ENCODE peak calls at places on chromosomes 12 and 14, in four cellular contexts. One of them, this sample, is unnamed.

GRCh38 chr14:101151930-101152310 is 248.4 kb upstream of the RTL1 start:
- DNase-seq in Peyer's patch: no peak
- DNase-seq in pancreas: no peak
- DNase-seq in astrocyte of the cerebellum: no peak
- DNase-seq in this sample: no peak

GRCh38 chr14:72503696-72504368 is 390.1 kb downstream of the DPF3 start:
- DNase-seq in Peyer's patch: no peak
- DNase-seq in astrocyte of the cerebellum: no peak
- DNase-seq in pancreas: no peak
- DNase-seq in this sample: no peak

GRCh38 chr14:64942531-64943111 is at the start of gene GPX2:
- DNase-seq in Peyer's patch: peak
- DNase-seq in astrocyte of the cerebellum: no peak
- DNase-seq in pancreas: peak
- DNase-seq in this sample: no peak

GRCh38 chr14:57247283-57247682 is 21.4 kb downstream of the EXOC5 start:
- DNase-seq in pancreas: no peak
- DNase-seq in Peyer's patch: no peak
- DNase-seq in astrocyte of the cerebellum: no peak
- DNase-seq in this sample: no peak

GRCh38 chr12:96810477-96810876 is 96.6 kb upstream of the NEDD1 start:
- DNase-seq in Peyer's patch: no peak
- DNase-seq in astrocyte of the cerebellum: no peak
- DNase-seq in pancreas: no peak
- DNase-seq in this sample: no peak

GRCh38 chr12:27899151-27899661 is 73.3 kb downstream of the PTHLH start:
- DNase-seq in astrocyte of the cerebellum: peak
- DNase-seq in pancreas: no peak
- DNase-seq in Peyer's patch: no peak
- DNase-seq in this sample: no peak

GRCh38 chr14:68571073-68571703 is 221.7 kb downstream of the ZFP36L1 start:
- DNase-seq in pancreas: no peak
- DNase-seq in Peyer's patch: no peak
- DNase-seq in astrocyte of the cerebellum: no peak
- DNase-seq in this sample: no peak

GRCh38 chr12:101459642-101460346 is 15.3 kb upstream of the SPIC start:
- DNase-seq in pancreas: no peak
- DNase-seq in astrocyte of the cerebellum: no peak
- DNase-seq in Peyer's patch: peak
- DNase-seq in this sample: no peak

GRCh38 chr14:104194716-104195115 is 56.3 kb downstream of the KIF26A start:
- DNase-seq in astrocyte of the cerebellum: no peak
- DNase-seq in Peyer's patch: no peak
- DNase-seq in pancreas: no peak
- DNase-seq in this sample: no peak

GRCh38 chr12:124370851-124371250 is 76.0 kb downstream of the RFLNA start:
- DNase-seq in astrocyte of the cerebellum: no peak
- DNase-seq in Peyer's patch: no peak
- DNase-seq in pancreas: no peak
- DNase-seq in this sample: no peak

GRCh38 chr12:124369901-124370378 is 75.0 kb downstream of the RFLNA start:
- DNase-seq in pancreas: no peak
- DNase-seq in astrocyte of the cerebellum: no peak
- DNase-seq in Peyer's patch: no peak
- DNase-seq in this sample: no peak

GRCh38 chr12:124370384-124370783 is 75.5 kb downstream of the RFLNA start:
- DNase-seq in pancreas: no peak
- DNase-seq in astrocyte of the cerebellum: no peak
- DNase-seq in Peyer's patch: no peak
- DNase-seq in this sample: no peak

GRCh38 chr12:124368421-124369032 is 73.6 kb downstream of the RFLNA start:
- DNase-seq in Peyer's patch: no peak
- DNase-seq in astrocyte of the cerebellum: no peak
- DNase-seq in pancreas: no peak
- DNase-seq in this sample: no peak

GRCh38 chr12:124369055-124369900 is 74.4 kb downstream of the RFLNA start:
- DNase-seq in pancreas: peak
- DNase-seq in astrocyte of the cerebellum: peak
- DNase-seq in Peyer's patch: peak
- DNase-seq in this sample: no peak
- TF ChIP-seq CTCF in pancreas: peak
- TF ChIP-seq CTCF in astrocyte of the cerebellum: peak
- TF ChIP-seq CTCF in Peyer's patch: no peak
- TF ChIP-seq CTCF in this sample: no peak

GRCh38 chr12:26017484-26018211 is 59.2 kb downstream of the RASSF8 start:
- DNase-seq in astrocyte of the cerebellum: no peak
- DNase-seq in Peyer's patch: no peak
- DNase-seq in pancreas: peak
- DNase-seq in this sample: peak
- TF ChIP-seq CTCF in astrocyte of the cerebellum: peak
- TF ChIP-seq CTCF in Peyer's patch: no peak
- TF ChIP-seq CTCF in pancreas: peak
- TF ChIP-seq CTCF in this sample: peak

GRCh38 chr14:99479903-99480855 is 480 bp downstream of the SETD3 start:
- DNase-seq in Peyer's patch: peak
- DNase-seq in astrocyte of the cerebellum: peak
- DNase-seq in pancreas: peak
- DNase-seq in this sample: peak
- TF ChIP-seq CTCF in Peyer's patch: no peak
- TF ChIP-seq CTCF in astrocyte of the cerebellum: no peak
- TF ChIP-seq CTCF in pancreas: no peak
- TF ChIP-seq CTCF in this sample: no peak

GRCh38 chr14:59020382-59020781 is 168.1 kb upstream of the DAAM1 start:
- DNase-seq in pancreas: no peak
- DNase-seq in Peyer's patch: no peak
- DNase-seq in astrocyte of the cerebellum: peak
- DNase-seq in this sample: no peak
- TF ChIP-seq CTCF in pancreas: no peak
- TF ChIP-seq CTCF in Peyer's patch: no peak
- TF ChIP-seq CTCF in astrocyte of the cerebellum: peak
- TF ChIP-seq CTCF in this sample: peak

GRCh38 chr14:87014854-87015253 is 978.1 kb downstream of the GALC start:
- DNase-seq in pancreas: no peak
- DNase-seq in astrocyte of the cerebellum: no peak
- DNase-seq in Peyer's patch: no peak
- DNase-seq in this sample: no peak
- TF ChIP-seq CTCF in pancreas: no peak
- TF ChIP-seq CTCF in astrocyte of the cerebellum: no peak
- TF ChIP-seq CTCF in Peyer's patch: no peak
- TF ChIP-seq CTCF in this sample: no peak

GRCh38 chr14:78018283-78018682 is 151.9 kb upstream of the NRXN3 start:
- DNase-seq in astrocyte of the cerebellum: no peak
- DNase-seq in Peyer's patch: no peak
- DNase-seq in pancreas: no peak
- DNase-seq in this sample: no peak

GRCh38 chr14:78016532-78016931 is 153.6 kb upstream of the NRXN3 start:
- DNase-seq in astrocyte of the cerebellum: no peak
- DNase-seq in pancreas: no peak
- DNase-seq in Peyer's patch: no peak
- DNase-seq in this sample: no peak

GRCh38 chr14:78023112-78023511 is 147.1 kb upstream of the NRXN3 start:
- DNase-seq in pancreas: no peak
- DNase-seq in astrocyte of the cerebellum: no peak
- DNase-seq in Peyer's patch: no peak
- DNase-seq in this sample: no peak

DNA sequence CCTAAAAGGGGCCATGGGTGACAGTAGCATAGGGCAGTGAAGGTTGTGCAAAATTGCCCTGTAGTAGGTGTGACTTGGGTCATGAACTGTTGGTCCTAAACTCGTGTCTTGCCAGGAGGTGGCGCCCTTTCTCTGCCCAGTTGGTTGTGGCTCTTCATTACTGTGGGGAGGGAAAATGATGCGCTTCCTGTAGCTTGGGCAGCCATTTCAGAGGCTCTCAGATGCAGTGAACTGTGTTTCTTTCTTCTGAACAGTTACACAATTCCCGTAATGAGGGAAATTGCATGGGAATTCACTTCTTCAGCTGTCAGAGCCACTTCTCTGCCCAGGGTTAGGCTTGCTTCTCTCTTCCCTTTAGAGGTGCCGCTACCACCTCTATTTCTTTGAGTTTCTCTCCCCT is 148.1 kb upstream of the NRXN3 start:
- DNase-seq in pancreas: peak
- DNase-seq in Peyer's patch: peak
- DNase-seq in astrocyte of the cerebellum: peak
- DNase-seq in this sample: peak
- TF ChIP-seq CTCF in pancreas: peak
- TF ChIP-seq CTCF in Peyer's patch: no peak
- TF ChIP-seq CTCF in astrocyte of the cerebellum: peak
- TF ChIP-seq CTCF in this sample: peak

GRCh38 chr12:13165578-13166120 is 30.9 kb upstream of the EMP1 start:
- DNase-seq in pancreas: peak
- DNase-seq in astrocyte of the cerebellum: no peak
- DNase-seq in Peyer's patch: peak
- DNase-seq in this sample: no peak
- TF ChIP-seq CTCF in pancreas: no peak
- TF ChIP-seq CTCF in astrocyte of the cerebellum: no peak
- TF ChIP-seq CTCF in Peyer's patch: no peak
- TF ChIP-seq CTCF in this sample: no peak

GRCh38 chr14:23377201-23377550 is 330 bp downstream of the CMTM5 start:
- DNase-seq in pancreas: no peak
- DNase-seq in astrocyte of the cerebellum: no peak
- DNase-seq in Peyer's patch: peak
- DNase-seq in this sample: no peak

GRCh38 chr14:23377873-23378563 is 1.2 kb downstream of the CMTM5 start:
- DNase-seq in pancreas: no peak
- DNase-seq in Peyer's patch: peak
- DNase-seq in astrocyte of the cerebellum: no peak
- DNase-seq in this sample: no peak

GRCh38 chr14:23378612-23379220 is 1.9 kb downstream of the CMTM5 start:
- DNase-seq in pancreas: no peak
- DNase-seq in Peyer's patch: peak
- DNase-seq in astrocyte of the cerebellum: no peak
- DNase-seq in this sample: no peak

GRCh38 chr14:23375527-23376251 is 1.2 kb upstream of the CMTM5 start:
- DNase-seq in pancreas: no peak
- DNase-seq in Peyer's patch: no peak
- DNase-seq in astrocyte of the cerebellum: no peak
- DNase-seq in this sample: no peak

GRCh38 chr14:23376477-23377200 is at the start of gene CMTM5:
- DNase-seq in Peyer's patch: peak
- DNase-seq in pancreas: no peak
- DNase-seq in astrocyte of the cerebellum: no peak
- DNase-seq in this sample: no peak
- TF ChIP-seq CTCF in Peyer's patch: no peak
- TF ChIP-seq CTCF in pancreas: no peak
- TF ChIP-seq CTCF in astrocyte of the cerebellum: no peak
- TF ChIP-seq CTCF in this sample: no peak

GRCh38 chr12:118682656-118683055 is 298.7 kb upstream of the SRRM4 start:
- DNase-seq in astrocyte of the cerebellum: no peak
- DNase-seq in Peyer's patch: no peak
- DNase-seq in pancreas: no peak
- DNase-seq in this sample: peak

GRCh38 chr12:118685983-118686607 is 295.2 kb upstream of the SRRM4 start:
- DNase-seq in astrocyte of the cerebellum: no peak
- DNase-seq in pancreas: no peak
- DNase-seq in Peyer's patch: no peak
- DNase-seq in this sample: no peak

DNA sequence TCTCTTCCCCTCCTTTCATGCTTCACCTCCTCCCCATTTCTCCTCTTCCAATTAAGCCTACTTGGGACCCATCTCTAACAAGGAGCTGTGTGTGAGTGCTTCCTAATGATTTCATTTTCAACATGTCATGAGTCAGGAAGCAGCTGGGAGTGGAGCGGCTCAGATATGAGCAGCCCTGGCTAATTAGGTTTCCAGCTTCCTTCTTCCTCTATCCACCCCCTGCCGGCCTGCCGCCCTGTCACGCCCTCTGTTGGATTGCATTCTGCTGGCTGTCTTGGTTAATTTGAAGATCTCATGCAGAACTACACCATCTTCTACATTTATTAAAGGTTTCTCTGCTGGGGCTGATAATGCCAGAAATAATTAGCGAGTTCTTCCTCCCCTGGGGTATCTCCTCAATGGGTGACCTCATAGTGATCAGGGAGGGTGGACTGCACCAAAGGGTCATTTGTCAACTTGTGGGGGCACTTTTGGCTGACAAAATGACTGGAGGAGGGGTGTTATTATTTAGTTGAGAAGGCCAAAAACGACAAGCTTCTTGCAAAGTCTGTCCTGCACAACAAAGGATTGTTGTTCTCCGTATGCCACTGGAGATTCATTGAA is 300.9 kb upstream of the SRRM4 start:
- DNase-seq in pancreas: no peak
- DNase-seq in Peyer's patch: no peak
- DNase-seq in astrocyte of the cerebellum: no peak
- DNase-seq in this sample: no peak
- TF ChIP-seq CTCF in pancreas: no peak
- TF ChIP-seq CTCF in Peyer's patch: no peak
- TF ChIP-seq CTCF in astrocyte of the cerebellum: no peak
- TF ChIP-seq CTCF in this sample: no peak

This sample was measured in GM13976.